ENCODE peak calls at places on chromosomes 2 and 18, in four cellular contexts. One of them, this sample, is unnamed.

GRCh38 chr2:182482511-182482910 is 55.7 kb upstream of the PDE1A start:
- DNase-seq in NCI-H446: no peak
- DNase-seq in activated T-cell treated with anti-CD3 and anti-CD28 coated beads for 24 hours: no peak
- DNase-seq in WTC11: no peak
- DNase-seq in this sample: no peak

GRCh38 chr18:67694787-67695186 is 178.3 kb upstream of the DSEL start:
- DNase-seq in activated T-cell treated with anti-CD3 and anti-CD28 coated beads for 24 hours: no peak
- DNase-seq in NCI-H446: no peak
- DNase-seq in WTC11: no peak
- DNase-seq in this sample: no peak

GRCh38 chr2:237603718-237604362 is 13.3 kb upstream of the RAB17 start:
- DNase-seq in WTC11: no peak
- DNase-seq in activated T-cell treated with anti-CD3 and anti-CD28 coated beads for 24 hours: peak
- DNase-seq in NCI-H446: no peak
- DNase-seq in this sample: peak

GRCh38 chr18:79361766-79362522 is 33.8 kb upstream of the NFATC1 start:
- DNase-seq in NCI-H446: no peak
- DNase-seq in WTC11: no peak
- DNase-seq in activated T-cell treated with anti-CD3 and anti-CD28 coated beads for 24 hours: no peak
- DNase-seq in this sample: no peak

GRCh38 chr18:76859474-76860339 is 37.4 kb downstream of the ZNF236 start:
- DNase-seq in activated T-cell treated with anti-CD3 and anti-CD28 coated beads for 24 hours: no peak
- DNase-seq in WTC11: no peak
- DNase-seq in NCI-H446: no peak
- DNase-seq in this sample: no peak

GRCh38 chr2:126227250-126227649 is 428.7 kb upstream of the GYPC start:
- DNase-seq in activated T-cell treated with anti-CD3 and anti-CD28 coated beads for 24 hours: no peak
- DNase-seq in WTC11: no peak
- DNase-seq in NCI-H446: no peak
- DNase-seq in this sample: no peak

GRCh38 chr2:27067385-27067784 is 4.1 kb downstream of the OST4 start:
- DNase-seq in WTC11: no peak
- DNase-seq in activated T-cell treated with anti-CD3 and anti-CD28 coated beads for 24 hours: no peak
- DNase-seq in NCI-H446: no peak
- DNase-seq in this sample: no peak

GRCh38 chr18:75204978-75205759 is 3.8 kb downstream of the PTGR3 start:
- DNase-seq in NCI-H446: no peak
- DNase-seq in WTC11: peak
- DNase-seq in activated T-cell treated with anti-CD3 and anti-CD28 coated beads for 24 hours: no peak
- DNase-seq in this sample: no peak

GRCh38 chr2:98385050-98385699 is 38.9 kb downstream of the CNGA3 start:
- DNase-seq in WTC11: peak
- DNase-seq in activated T-cell treated with anti-CD3 and anti-CD28 coated beads for 24 hours: peak
- DNase-seq in NCI-H446: peak
- DNase-seq in this sample: peak

GRCh38 chr18:62611395-62612241 is 88.8 kb downstream of the ZCCHC2 start:
- DNase-seq in NCI-H446: no peak
- DNase-seq in WTC11: no peak
- DNase-seq in activated T-cell treated with anti-CD3 and anti-CD28 coated beads for 24 hours: no peak
- DNase-seq in this sample: no peak

GRCh38 chr2:8298783-8299182 is 383.1 kb upstream of the ID2 start:
- DNase-seq in activated T-cell treated with anti-CD3 and anti-CD28 coated beads for 24 hours: no peak
- DNase-seq in NCI-H446: no peak
- DNase-seq in WTC11: no peak
- DNase-seq in this sample: no peak

GRCh38 chr2:144666032-144666431 is 146.1 kb upstream of the ZEB2 start:
- DNase-seq in NCI-H446: no peak
- DNase-seq in WTC11: no peak
- DNase-seq in activated T-cell treated with anti-CD3 and anti-CD28 coated beads for 24 hours: no peak
- DNase-seq in this sample: no peak

GRCh38 chr18:79772108-79772864 is 25.5 kb upstream of the KCNG2 start:
- DNase-seq in WTC11: peak
- DNase-seq in activated T-cell treated with anti-CD3 and anti-CD28 coated beads for 24 hours: no peak
- DNase-seq in NCI-H446: no peak
- DNase-seq in this sample: no peak